ENCODE peak calls at places on chromosome 17, in eight cellular contexts. V is A549, D is cardiac muscle cell, Q is mucosa of descending colon, F is tibial nerve, K is suprapubic skin, I is body of pancreas, H is pancreas. Z is an unnamed sample.

GRCh38 chr17:75084039-75084660 is 3.6 kb upstream of the SLC16A5 start:
- DNase-seq in V (no peak), Q (no peak), D (peak), K (no peak), I (peak), H (no peak), F (no peak), Z (no peak)

GRCh38 chr17:15319461-15319860 is 21.9 kb downstream of the TEKT3 start:
- DNase-seq in I (no peak), H (no peak), F (no peak), V (no peak), K (no peak), Q (no peak), D (no peak), Z (no peak)

GRCh38 chr17:33233855-33234228 is 59.3 kb downstream of the ASIC2 start:
- DNase-seq in Q (peak), V (no peak), I (peak), D (no peak), K (no peak), F (no peak), H (no peak), Z (no peak)

GRCh38 chr17:77209330-77209748 is 68.6 kb downstream of the SEC14L1 start:
- DNase-seq in I (no peak), V (no peak), H (no peak), D (no peak), F (no peak), Q (no peak), K (peak), Z (no peak)

GRCh38 chr17:55295411-55296170 is 30.8 kb downstream of the HLF start:
- DNase-seq in H (no peak), V (peak), I (peak), D (peak), F (peak), K (no peak), Q (peak), Z (no peak)

GRCh38 chr17:4080686-4081085 is 62.1 kb downstream of the ZZEF1 start:
- DNase-seq in I (no peak), F (no peak), Q (no peak), H (no peak), D (no peak), K (no peak), V (no peak), Z (no peak)

GRCh38 chr17:70552230-70552981 is 383.1 kb downstream of the KCNJ2 start:
- DNase-seq in I (peak), Q (peak), K (no peak), V (peak), H (no peak), D (peak), F (peak), Z (peak)

GRCh38 chr17:76357597-76358158 is 4.0 kb upstream of the PRPSAP1 start:
- DNase-seq in F (no peak), Q (no peak), I (no peak), V (no peak), K (no peak), H (peak), D (no peak), Z (no peak)

GRCh38 chr17:76239538-76240274 is 587 bp downstream of the RNF157 start:
- DNase-seq in Q (no peak), F (no peak), H (peak), K (no peak), D (no peak), V (no peak), I (no peak), Z (no peak)

GRCh38 chr17:52158450-52159042 is at the start of gene CA10:
- DNase-seq in Q (no peak), D (no peak), I (no peak), F (no peak), V (no peak), H (peak), K (no peak), Z (no peak)

GRCh38 chr17:66791337-66791736 is 43.6 kb upstream of the CACNG5 start:
- DNase-seq in H (no peak), I (peak), D (no peak), V (no peak), K (no peak), Q (peak), F (peak), Z (no peak)

DNA sequence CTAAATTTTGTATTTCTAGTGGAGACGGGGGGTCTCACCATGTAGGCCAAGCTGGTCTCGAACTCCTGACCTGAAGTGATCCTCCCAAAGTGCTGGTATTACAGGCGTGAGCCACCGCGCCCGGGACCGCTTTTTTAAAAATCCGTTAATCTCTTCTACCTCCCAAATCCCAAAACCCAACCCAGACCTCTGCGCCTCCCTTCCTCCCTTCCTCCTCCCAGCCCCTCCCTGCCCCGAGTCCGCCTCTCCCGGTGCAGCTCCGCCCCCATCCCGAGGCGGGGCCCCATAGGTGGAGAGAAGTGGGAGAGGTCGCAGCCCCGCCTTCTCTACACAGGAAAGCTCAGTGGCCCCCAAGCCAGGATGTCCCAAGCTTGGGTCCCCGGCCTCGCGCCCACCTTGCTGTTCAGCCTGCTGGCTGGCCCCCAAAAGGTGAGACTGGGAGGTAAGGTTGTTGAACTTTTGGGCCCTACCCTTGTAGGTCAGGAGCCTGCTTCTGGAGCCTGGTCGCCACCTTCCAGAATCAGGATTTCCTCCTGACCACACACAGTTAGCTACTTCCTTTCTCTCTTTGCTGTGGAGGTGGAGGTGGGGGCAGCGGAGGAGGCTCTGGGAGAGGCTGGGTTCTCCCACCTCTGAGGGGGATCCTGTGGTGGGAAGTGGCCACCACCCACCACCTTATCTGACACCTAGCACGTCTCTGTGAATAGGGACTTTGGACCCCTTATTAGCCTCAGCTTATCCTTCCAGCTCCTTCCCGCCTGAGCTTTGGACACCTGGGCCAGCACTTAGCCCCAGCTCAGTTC is at the start of gene TMEM92:
- DNase-seq in I (peak), D (no peak), K (no peak), V (peak), H (peak), Q (peak), F (no peak), Z (no peak)
- H3K4me3 ChIP-seq in I (no peak), D (peak), K (peak), V (peak), H (peak), Q (no peak), F (peak), Z (no peak)

GRCh38 chr17:81960130-81960958 is 643 bp downstream of the NOTUM start:
- DNase-seq in V (no peak), H (peak), K (no peak), Q (no peak), D (no peak), I (no peak), F (no peak), Z (no peak)

GRCh38 chr17:81956607-81957589 is 4.1 kb downstream of the NOTUM start:
- DNase-seq in F (no peak), V (no peak), I (no peak), K (no peak), Q (no peak), D (no peak), H (peak), Z (no peak)

GRCh38 chr17:81959362-81960129 is 1.4 kb downstream of the NOTUM start:
- DNase-seq in I (peak), K (no peak), Q (peak), F (peak), H (peak), V (peak), D (peak), Z (no peak)

GRCh38 chr17:81957691-81958432 is 3.1 kb downstream of the NOTUM start:
- DNase-seq in V (no peak), F (no peak), Q (no peak), H (no peak), D (no peak), K (no peak), I (no peak), Z (no peak)

DNA sequence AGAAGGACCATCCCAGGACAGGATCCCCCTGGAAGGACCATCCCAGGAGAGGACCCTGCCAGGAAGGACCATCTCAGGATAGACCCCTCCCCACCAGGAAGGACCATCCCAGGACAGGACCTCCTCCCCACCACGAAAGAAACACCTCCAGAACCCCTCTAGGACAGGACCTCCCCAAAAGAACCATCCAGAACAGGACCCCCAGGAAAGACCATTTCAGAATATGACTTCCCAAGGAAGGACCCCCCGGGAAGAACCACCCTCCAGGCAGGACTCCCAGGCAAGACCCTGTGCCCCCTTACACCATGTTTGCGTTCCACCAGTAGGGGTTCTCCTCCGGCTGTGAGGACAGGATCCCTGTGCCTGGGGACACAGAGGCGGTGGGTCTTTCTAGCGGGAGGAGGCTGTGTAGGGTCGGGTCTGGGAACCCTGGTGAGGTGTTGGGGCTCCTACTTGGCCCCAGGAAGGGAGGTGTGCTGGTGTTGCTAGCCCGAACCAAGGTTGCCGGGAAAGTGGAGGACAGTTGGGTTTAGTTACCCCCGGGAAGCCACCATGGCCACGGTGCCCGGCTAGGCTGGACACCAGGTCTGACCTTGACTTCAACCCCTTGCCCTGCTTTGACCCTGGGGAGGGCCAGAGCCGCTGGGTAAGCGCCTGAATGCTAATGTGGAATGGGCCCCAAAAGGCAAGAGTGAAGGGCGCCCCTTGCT is 2.2 kb downstream of the NOTUM start:
- DNase-seq in F (no peak), D (no peak), V (no peak), Q (no peak), I (no peak), H (no peak), K (no peak), Z (no peak)
- TF ChIP-seq CTCF in F (no peak), D (no peak), V (no peak), Q (no peak), I (no peak), H (no peak), K (no peak), Z (no peak)

GRCh38 chr17:40415390-40415789 is 2.3 kb downstream of the TOP2A start:
- DNase-seq in I (no peak), K (no peak), H (no peak), F (no peak), Q (no peak), D (peak), V (peak), Z (no peak)

GRCh38 chr17:40417609-40418427 is at the start of gene TOP2A:
- DNase-seq in K (peak), H (peak), V (peak), D (peak), I (peak), F (peak), Q (peak), Z (peak)

GRCh38 chr17:40418428-40418706 is 671 bp upstream of the TOP2A start:
- DNase-seq in H (no peak), K (no peak), F (no peak), I (peak), V (no peak), D (no peak), Q (no peak), Z (no peak)

GRCh38 chr17:40417258-40417608 is 463 bp downstream of the TOP2A start:
- DNase-seq in I (no peak), H (no peak), K (no peak), Q (no peak), F (no peak), D (no peak), V (no peak), Z (no peak)

DNA sequence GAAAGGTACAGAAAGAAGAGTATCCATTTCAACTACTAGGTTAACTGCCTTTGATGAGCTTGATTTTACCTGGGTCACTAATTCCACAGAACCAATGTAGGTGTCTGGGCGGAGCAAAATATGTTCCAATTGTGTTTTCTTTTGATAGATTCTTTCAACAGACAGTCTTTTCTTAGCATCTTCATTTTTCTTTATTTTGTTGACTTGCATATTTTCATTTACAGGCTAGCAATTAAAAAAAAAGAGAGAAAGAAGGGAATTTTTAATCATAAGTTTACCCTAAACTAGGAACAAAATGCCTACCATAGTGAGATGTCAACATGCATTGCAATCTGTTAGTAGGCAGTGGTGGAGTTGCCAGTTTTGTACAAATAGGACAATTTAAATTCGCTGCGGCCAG is 1.0 kb downstream of the TOP2A start:
- DNase-seq in Q (no peak), I (no peak), V (no peak), F (no peak), K (no peak), H (no peak), D (no peak), Z (no peak)
- H3K4me3 ChIP-seq in Q (no peak), I (no peak), V (peak), F (no peak), K (peak), H (no peak), D (peak), Z (peak)

DNA sequence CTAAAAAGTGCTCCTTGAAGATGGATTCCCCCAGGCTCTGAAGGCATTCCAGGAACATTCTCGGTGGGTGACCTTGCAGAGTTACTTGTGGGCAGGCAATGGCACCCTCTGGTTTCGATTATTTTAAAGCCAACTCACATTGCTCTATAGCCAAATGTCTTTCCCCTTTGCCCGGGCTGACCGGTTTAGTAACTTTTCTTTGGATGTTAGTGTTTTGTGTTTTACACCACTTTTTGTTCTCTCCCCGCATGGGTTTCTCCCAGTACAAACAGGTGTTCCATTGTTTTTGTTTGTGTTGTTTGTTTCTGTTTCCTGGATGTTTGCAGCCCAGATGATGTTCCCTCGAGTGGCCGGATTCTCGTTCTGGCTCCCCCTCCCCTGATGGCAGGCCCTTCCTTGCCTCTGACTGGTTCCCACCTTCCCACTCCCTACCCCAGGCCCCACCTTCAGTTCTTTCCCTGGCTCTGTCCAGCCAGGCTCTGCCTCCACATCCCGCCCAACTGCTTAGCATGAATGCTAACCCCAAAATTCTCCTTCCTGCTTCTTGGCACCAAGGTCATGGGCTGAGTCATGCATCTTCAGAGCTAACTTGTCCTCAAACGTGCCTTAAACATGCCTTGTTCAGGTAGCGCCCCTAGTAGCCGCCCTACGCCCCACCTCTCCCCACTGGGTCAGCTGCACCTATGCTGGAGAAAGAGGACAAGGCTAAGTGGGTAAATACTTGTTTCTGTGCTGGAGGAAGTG is 40.6 kb downstream of the ELAC2 start:
- DNase-seq in Q (no peak), V (no peak), D (peak), H (no peak), K (no peak), I (no peak), F (no peak), Z (no peak)
- TF ChIP-seq CTCF in Q (no peak), V (no peak), D (no peak), H (no peak), K (no peak), I (no peak), F (no peak), Z (no peak)

GRCh38 chr17:50345443-50346312 is at the start of gene XYLT2:
- DNase-seq in V (peak), F (peak), D (peak), Q (peak), H (peak), K (peak), I (peak), Z (peak)

GRCh38 chr17:50346313-50347086 is 574 bp downstream of the XYLT2 start:
- DNase-seq in I (peak), F (no peak), H (peak), D (peak), V (peak), Q (peak), K (peak), Z (no peak)

GRCh38 chr17:50347894-50348291 is 2.0 kb downstream of the XYLT2 start:
- DNase-seq in F (no peak), H (no peak), K (no peak), I (no peak), V (no peak), Q (no peak), D (no peak), Z (no peak)

GRCh38 chr17:50347087-50347893 is 1.4 kb downstream of the XYLT2 start:
- DNase-seq in V (no peak), K (peak), H (peak), D (peak), Q (no peak), I (no peak), F (no peak), Z (no peak)

GRCh38 chr17:50344712-50345380 is 1.1 kb upstream of the XYLT2 start:
- DNase-seq in V (no peak), D (no peak), I (no peak), Q (peak), K (peak), H (no peak), F (no peak), Z (no peak)
- H3K4me3 ChIP-seq in V (peak), D (no peak), I (no peak), Q (no peak), K (no peak), H (no peak), F (no peak), Z (peak)

DNA sequence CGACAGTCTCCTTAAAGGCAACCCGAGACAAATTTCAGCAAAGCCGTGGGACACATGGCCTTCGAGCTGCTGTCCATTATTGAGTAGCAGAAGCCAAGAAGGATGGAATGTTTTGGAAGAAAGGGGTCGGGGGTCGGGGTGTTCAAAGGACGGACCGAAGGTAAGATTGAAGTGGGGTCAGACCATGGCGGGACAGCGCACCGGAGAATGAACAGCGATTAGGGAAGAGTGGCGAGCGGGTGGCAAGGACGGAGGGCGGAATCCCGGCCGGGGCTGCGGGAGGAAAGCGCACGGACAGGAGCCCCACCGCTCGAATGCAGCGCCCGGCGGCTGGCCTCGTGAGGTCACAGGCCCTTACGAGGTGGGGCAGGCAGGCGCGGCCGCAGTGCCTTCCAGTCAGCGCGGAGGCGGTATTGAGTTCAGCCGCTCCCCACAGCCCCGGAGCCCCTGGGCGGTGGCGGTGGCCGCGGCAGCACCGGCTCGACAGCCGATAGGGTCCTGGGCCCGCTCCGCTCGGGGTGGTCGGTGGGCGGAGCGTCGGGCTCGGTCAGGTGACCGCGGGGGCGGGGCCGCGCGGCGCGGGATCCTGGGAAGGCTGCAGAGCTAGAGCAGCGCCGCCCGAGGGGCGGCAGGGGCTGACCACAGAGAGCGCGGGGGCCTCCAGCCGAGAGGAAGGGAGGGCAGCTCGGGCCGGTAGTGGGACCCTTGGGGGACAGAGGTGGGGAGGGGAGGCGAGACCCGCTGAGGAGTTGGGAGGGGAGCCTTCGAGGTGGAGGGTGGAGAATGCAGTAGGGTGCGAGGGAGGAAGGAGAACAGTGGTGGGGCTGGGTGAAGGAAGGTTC is at the start of gene EFCAB13:
- DNase-seq in D (peak), K (peak), F (peak), I (peak), H (peak), V (peak), Q (peak), Z (no peak)
- TF ChIP-seq CTCF in D (peak), K (no peak), F (no peak), I (no peak), H (no peak), V (peak), Q (no peak), Z (no peak)